ENCODE peak calls at places on chromosome 14, in nine cellular contexts. One of them, this sample, is unnamed.

GRCh38 chr14:42480235-42480634 is 873.6 kb downstream of the LRFN5 start:
- DNase-seq in HepG2: no peak
- DNase-seq in endothelial cell: no peak
- DNase-seq in cardiac fibroblast: no peak
- DNase-seq in BE2C: no peak
- DNase-seq in progenitor cell of endocrine pancreas: no peak
- DNase-seq in lower lobe of right lung: no peak
- DNase-seq in GM10248: no peak
- DNase-seq in AG09309: no peak
- DNase-seq in this sample: no peak

GRCh38 chr14:79548836-79549235 is 662.5 kb downstream of the DIO2 start:
- DNase-seq in HepG2: no peak
- DNase-seq in endothelial cell: no peak
- DNase-seq in cardiac fibroblast: no peak
- DNase-seq in BE2C: no peak
- DNase-seq in progenitor cell of endocrine pancreas: no peak
- DNase-seq in lower lobe of right lung: no peak
- DNase-seq in GM10248: no peak
- DNase-seq in AG09309: no peak
- DNase-seq in this sample: no peak

GRCh38 chr14:79631276-79631675 is 580.0 kb downstream of the DIO2 start:
- DNase-seq in HepG2: no peak
- DNase-seq in endothelial cell: no peak
- DNase-seq in cardiac fibroblast: no peak
- DNase-seq in BE2C: peak
- DNase-seq in progenitor cell of endocrine pancreas: no peak
- DNase-seq in lower lobe of right lung: no peak
- DNase-seq in GM10248: no peak
- DNase-seq in AG09309: no peak
- DNase-seq in this sample: no peak

GRCh38 chr14:100115236-100115635 is 44.2 kb downstream of the DEGS2 start:
- DNase-seq in HepG2: no peak
- DNase-seq in endothelial cell: no peak
- DNase-seq in cardiac fibroblast: no peak
- DNase-seq in BE2C: no peak
- DNase-seq in progenitor cell of endocrine pancreas: no peak
- DNase-seq in lower lobe of right lung: no peak
- DNase-seq in GM10248: no peak
- DNase-seq in AG09309: no peak
- DNase-seq in this sample: no peak

GRCh38 chr14:31283568-31284252 is 76.1 kb upstream of the HECTD1 start:
- DNase-seq in HepG2: no peak
- DNase-seq in endothelial cell: no peak
- DNase-seq in cardiac fibroblast: no peak
- DNase-seq in BE2C: no peak
- DNase-seq in progenitor cell of endocrine pancreas: no peak
- DNase-seq in lower lobe of right lung: no peak
- DNase-seq in GM10248: no peak
- DNase-seq in AG09309: no peak
- DNase-seq in this sample: no peak

GRCh38 chr14:101369916-101370592 is 191.2 kb upstream of the DIO3 start:
- DNase-seq in HepG2: no peak
- DNase-seq in endothelial cell: no peak
- DNase-seq in cardiac fibroblast: no peak
- DNase-seq in BE2C: no peak
- DNase-seq in progenitor cell of endocrine pancreas: no peak
- DNase-seq in lower lobe of right lung: no peak
- DNase-seq in GM10248: peak
- DNase-seq in AG09309: no peak
- DNase-seq in this sample: no peak

GRCh38 chr14:78959674-78960264 is 789.6 kb downstream of the NRXN3 start:
- DNase-seq in HepG2: peak
- DNase-seq in endothelial cell: peak
- DNase-seq in cardiac fibroblast: peak
- DNase-seq in BE2C: peak
- DNase-seq in progenitor cell of endocrine pancreas: peak
- DNase-seq in lower lobe of right lung: peak
- DNase-seq in GM10248: peak
- DNase-seq in AG09309: peak
- DNase-seq in this sample: peak

GRCh38 chr14:50800032-50800431 is 30.9 kb downstream of the NIN start:
- DNase-seq in HepG2: no peak
- DNase-seq in endothelial cell: no peak
- DNase-seq in cardiac fibroblast: peak
- DNase-seq in BE2C: no peak
- DNase-seq in progenitor cell of endocrine pancreas: no peak
- DNase-seq in lower lobe of right lung: no peak
- DNase-seq in GM10248: no peak
- DNase-seq in AG09309: no peak
- DNase-seq in this sample: no peak

GRCh38 chr14:50425816-50426215 is 29.1 kb upstream of the CDKL1 start:
- DNase-seq in HepG2: no peak
- DNase-seq in endothelial cell: no peak
- DNase-seq in cardiac fibroblast: peak
- DNase-seq in BE2C: no peak
- DNase-seq in progenitor cell of endocrine pancreas: no peak
- DNase-seq in lower lobe of right lung: no peak
- DNase-seq in GM10248: no peak
- DNase-seq in AG09309: peak
- DNase-seq in this sample: no peak

GRCh38 chr14:98612434-98613200 is 659.4 kb downstream of the BCL11B start:
- DNase-seq in HepG2: no peak
- DNase-seq in endothelial cell: no peak
- DNase-seq in cardiac fibroblast: no peak
- DNase-seq in BE2C: no peak
- DNase-seq in progenitor cell of endocrine pancreas: no peak
- DNase-seq in lower lobe of right lung: no peak
- DNase-seq in GM10248: no peak
- DNase-seq in AG09309: no peak
- DNase-seq in this sample: no peak

GRCh38 chr14:105944632-105945610 is 418.5 kb downstream of the TMEM121 start:
- DNase-seq in HepG2: peak
- DNase-seq in endothelial cell: no peak
- DNase-seq in cardiac fibroblast: peak
- DNase-seq in BE2C: peak
- DNase-seq in progenitor cell of endocrine pancreas: no peak
- DNase-seq in lower lobe of right lung: peak
- DNase-seq in GM10248: peak
- DNase-seq in AG09309: no peak
- DNase-seq in this sample: peak
- TF ChIP-seq CTCF in HepG2: peak
- TF ChIP-seq CTCF in endothelial cell: no peak
- TF ChIP-seq CTCF in cardiac fibroblast: peak
- TF ChIP-seq CTCF in BE2C: peak
- TF ChIP-seq CTCF in progenitor cell of endocrine pancreas: no peak
- TF ChIP-seq CTCF in lower lobe of right lung: peak
- TF ChIP-seq CTCF in GM10248: peak
- TF ChIP-seq CTCF in AG09309: peak
- TF ChIP-seq CTCF in this sample: peak

DNA sequence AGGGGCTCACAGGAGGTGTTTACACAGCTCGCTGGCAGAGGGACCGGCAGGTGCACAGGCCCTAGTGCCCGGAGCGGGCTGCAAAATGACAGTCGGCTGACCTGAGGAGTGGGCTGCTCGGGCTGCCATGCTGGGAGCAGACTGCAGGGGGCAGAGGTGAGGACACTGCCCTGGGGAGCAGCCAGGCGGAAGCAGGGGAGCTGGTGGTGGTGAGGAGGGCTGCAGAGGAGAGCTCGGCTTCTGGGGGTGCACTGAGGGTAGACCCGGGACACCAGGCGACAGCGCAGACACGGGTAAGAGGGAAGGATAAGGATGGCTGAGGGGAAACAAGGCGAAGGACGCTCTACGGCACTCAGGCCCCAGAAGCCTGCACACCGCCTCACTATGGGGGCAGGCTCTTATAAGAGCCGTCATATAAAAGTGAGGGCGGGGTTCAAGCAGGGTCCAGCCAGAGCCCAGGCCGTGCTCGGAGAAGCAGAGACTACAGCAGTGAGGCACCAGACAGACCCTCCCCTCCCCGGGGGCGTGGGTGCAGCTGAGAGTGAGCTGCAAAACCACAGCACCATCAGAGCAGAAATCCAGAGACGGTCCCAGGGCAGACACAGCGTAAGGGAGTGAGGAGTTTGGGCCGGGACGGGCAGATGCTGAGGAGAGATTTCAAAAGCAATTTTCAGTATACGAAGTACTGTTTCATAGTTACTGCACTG is 62.5 kb downstream of the CCDC88C start:
- DNase-seq in HepG2: no peak
- DNase-seq in endothelial cell: peak
- DNase-seq in cardiac fibroblast: no peak
- DNase-seq in BE2C: peak
- DNase-seq in progenitor cell of endocrine pancreas: peak
- DNase-seq in lower lobe of right lung: peak
- DNase-seq in GM10248: peak
- DNase-seq in AG09309: no peak
- DNase-seq in this sample: no peak
- TF ChIP-seq CTCF in HepG2: peak
- TF ChIP-seq CTCF in endothelial cell: peak
- TF ChIP-seq CTCF in cardiac fibroblast: peak
- TF ChIP-seq CTCF in BE2C: peak
- TF ChIP-seq CTCF in progenitor cell of endocrine pancreas: peak
- TF ChIP-seq CTCF in lower lobe of right lung: peak
- TF ChIP-seq CTCF in GM10248: peak
- TF ChIP-seq CTCF in AG09309: peak
- TF ChIP-seq CTCF in this sample: peak

GRCh38 chr14:23568600-23569310 is 1.2 kb upstream of the AP1G2 start:
- DNase-seq in HepG2: peak
- DNase-seq in endothelial cell: peak
- DNase-seq in cardiac fibroblast: no peak
- DNase-seq in BE2C: peak
- DNase-seq in progenitor cell of endocrine pancreas: no peak
- DNase-seq in lower lobe of right lung: no peak
- DNase-seq in GM10248: no peak
- DNase-seq in AG09309: no peak
- DNase-seq in this sample: no peak

GRCh38 chr14:23570806-23571483 is 3.4 kb upstream of the AP1G2 start:
- DNase-seq in HepG2: no peak
- DNase-seq in endothelial cell: no peak
- DNase-seq in cardiac fibroblast: no peak
- DNase-seq in BE2C: no peak
- DNase-seq in progenitor cell of endocrine pancreas: no peak
- DNase-seq in lower lobe of right lung: no peak
- DNase-seq in GM10248: no peak
- DNase-seq in AG09309: no peak
- DNase-seq in this sample: no peak

GRCh38 chr14:23568021-23568599 is 519 bp upstream of the AP1G2 start:
- DNase-seq in HepG2: no peak
- DNase-seq in endothelial cell: no peak
- DNase-seq in cardiac fibroblast: no peak
- DNase-seq in BE2C: no peak
- DNase-seq in progenitor cell of endocrine pancreas: no peak
- DNase-seq in lower lobe of right lung: no peak
- DNase-seq in GM10248: no peak
- DNase-seq in AG09309: no peak
- DNase-seq in this sample: no peak

GRCh38 chr14:23567186-23568020 is at the start of gene AP1G2:
- DNase-seq in HepG2: peak
- DNase-seq in endothelial cell: peak
- DNase-seq in cardiac fibroblast: peak
- DNase-seq in BE2C: peak
- DNase-seq in progenitor cell of endocrine pancreas: peak
- DNase-seq in lower lobe of right lung: peak
- DNase-seq in GM10248: peak
- DNase-seq in AG09309: no peak
- DNase-seq in this sample: peak

DNA sequence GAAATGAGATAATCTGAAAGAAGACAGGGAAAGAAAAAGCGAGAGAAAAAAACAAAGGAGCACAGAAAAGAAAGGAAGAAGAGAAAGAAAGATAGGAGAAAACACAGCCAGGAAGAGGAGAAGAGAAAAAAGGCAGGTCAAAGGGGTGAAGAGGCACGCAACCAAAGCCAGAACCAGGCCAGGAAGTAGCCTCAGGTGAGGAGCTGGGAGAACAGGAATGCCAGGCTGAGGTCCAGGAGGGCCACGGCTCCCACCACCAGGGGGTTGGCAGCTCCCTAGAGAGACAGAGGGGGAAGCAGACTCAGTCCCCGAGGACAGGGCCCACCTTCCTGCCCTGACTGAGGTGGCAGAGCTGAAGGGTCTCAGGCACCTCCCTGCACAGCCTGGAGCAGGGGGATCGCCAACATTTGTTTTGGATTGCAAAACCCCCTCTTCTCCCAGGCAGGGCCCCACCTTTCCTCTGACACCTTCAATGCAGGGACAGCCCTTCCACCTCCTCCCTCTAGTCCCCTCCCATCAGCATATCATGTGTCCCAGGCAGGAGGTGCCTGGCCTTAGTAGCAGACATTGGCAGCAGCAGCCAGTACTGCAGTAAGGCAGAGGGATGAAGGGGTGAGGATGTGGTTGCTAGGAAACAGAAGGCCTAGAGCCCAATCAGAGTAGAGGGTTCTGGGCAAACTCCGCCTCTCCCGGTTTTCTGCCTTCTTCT is 2.0 kb upstream of the AP1G2 start:
- DNase-seq in HepG2: peak
- DNase-seq in endothelial cell: no peak
- DNase-seq in cardiac fibroblast: no peak
- DNase-seq in BE2C: peak
- DNase-seq in progenitor cell of endocrine pancreas: no peak
- DNase-seq in lower lobe of right lung: no peak
- DNase-seq in GM10248: no peak
- DNase-seq in AG09309: no peak
- DNase-seq in this sample: no peak
- TF ChIP-seq CTCF in HepG2: peak
- TF ChIP-seq CTCF in endothelial cell: no peak
- TF ChIP-seq CTCF in cardiac fibroblast: no peak
- TF ChIP-seq CTCF in BE2C: peak
- TF ChIP-seq CTCF in progenitor cell of endocrine pancreas: peak
- TF ChIP-seq CTCF in lower lobe of right lung: no peak
- TF ChIP-seq CTCF in GM10248: no peak
- TF ChIP-seq CTCF in AG09309: no peak
- TF ChIP-seq CTCF in this sample: no peak

GRCh38 chr14:49314756-49315155 is 271.4 kb downstream of the RPS29 start:
- DNase-seq in HepG2: no peak
- DNase-seq in endothelial cell: no peak
- DNase-seq in cardiac fibroblast: peak
- DNase-seq in BE2C: no peak
- DNase-seq in progenitor cell of endocrine pancreas: no peak
- DNase-seq in lower lobe of right lung: no peak
- DNase-seq in GM10248: no peak
- DNase-seq in AG09309: no peak
- DNase-seq in this sample: no peak

GRCh38 chr14:49310298-49310697 is 275.9 kb downstream of the RPS29 start:
- DNase-seq in HepG2: no peak
- DNase-seq in endothelial cell: no peak
- DNase-seq in cardiac fibroblast: no peak
- DNase-seq in BE2C: no peak
- DNase-seq in progenitor cell of endocrine pancreas: no peak
- DNase-seq in lower lobe of right lung: no peak
- DNase-seq in GM10248: no peak
- DNase-seq in AG09309: no peak
- DNase-seq in this sample: no peak

DNA sequence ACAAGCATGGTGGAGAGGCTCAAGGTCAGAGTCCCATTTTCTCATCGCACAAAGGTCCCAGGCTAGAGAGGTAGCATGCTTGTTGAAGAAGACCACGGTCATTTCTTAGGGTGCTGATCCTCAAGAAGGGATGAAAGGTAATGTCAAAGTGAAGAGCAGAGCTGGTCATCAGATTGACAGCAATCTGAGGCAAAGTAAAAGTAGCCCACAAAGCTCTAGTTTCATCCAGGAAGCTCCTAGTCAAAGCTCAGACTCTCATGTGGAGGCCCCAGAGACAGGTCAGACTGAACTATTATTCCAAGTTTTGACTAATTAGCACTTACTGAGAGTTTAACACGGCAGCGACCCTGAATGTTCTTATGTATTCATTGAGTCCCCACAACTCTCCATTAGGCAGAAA is 270.6 kb downstream of the RPS29 start:
- DNase-seq in HepG2: no peak
- DNase-seq in endothelial cell: no peak
- DNase-seq in cardiac fibroblast: no peak
- DNase-seq in BE2C: no peak
- DNase-seq in progenitor cell of endocrine pancreas: no peak
- DNase-seq in lower lobe of right lung: no peak
- DNase-seq in GM10248: no peak
- DNase-seq in AG09309: no peak
- DNase-seq in this sample: no peak
- TF ChIP-seq CTCF in HepG2: no peak
- TF ChIP-seq CTCF in endothelial cell: no peak
- TF ChIP-seq CTCF in cardiac fibroblast: no peak
- TF ChIP-seq CTCF in BE2C: no peak
- TF ChIP-seq CTCF in progenitor cell of endocrine pancreas: no peak
- TF ChIP-seq CTCF in lower lobe of right lung: no peak
- TF ChIP-seq CTCF in GM10248: no peak
- TF ChIP-seq CTCF in AG09309: no peak
- TF ChIP-seq CTCF in this sample: no peak